ENCODE peak calls at places on chromosomes 11 and 22, in four cellular contexts. J, K, V and I are unnamed samples.
A peak's percentile ranks its signal among the peaks of the same experiment; 100 is the strongest.

GRCh38 chr22:30294066-30294465 is 4.8 kb upstream of the CASTOR1 start:
- DNase-seq in J (no peak), K (no peak), V (no peak), I (no peak)

GRCh38 chr11:2788751-2789140 is 89.0 kb upstream of the KCNQ1OT1 start:
- DNase-seq in K (no peak), V (no peak), J (no peak), I (no peak)

GRCh38 chr11:12413141-12414055 is 36.0 kb downstream of the PARVA start:
- DNase-seq in J (no peak), V (no peak), K (no peak), I (no peak)

GRCh38 chr11:132099692-132100091 is 729.3 kb downstream of the NTM start:
- DNase-seq in K (no peak), V (no peak), J (peak; percentile 48), I (no peak)

GRCh38 chr11:36191941-36192340 is 97.3 kb downstream of the COMMD9 start:
- DNase-seq in K (no peak), J (no peak), V (no peak), I (no peak)

GRCh38 chr11:95144313-95145235 is 54.9 kb downstream of the ENDOD1 start:
- DNase-seq in J (no peak), K (no peak), V (no peak), I (no peak)

GRCh38 chr11:118911880-118912741 is 13.6 kb downstream of the BCL9L start:
- DNase-seq in J (peak; percentile 78), K (no peak), V (no peak), I (no peak)

GRCh38 chr11:19437760-19438159 is 197.0 kb upstream of the E2F8 start:
- DNase-seq in J (no peak), V (no peak), K (no peak), I (no peak)

GRCh38 chr11:40445391-40445790 is 1014.1 kb downstream of the LRRC4C start:
- DNase-seq in K (no peak), V (no peak), J (peak; percentile 8), I (no peak)

GRCh38 chr11:76789443-76789719 is 6.2 kb downstream of the TSKU start:
- DNase-seq in K (no peak), V (no peak), J (no peak), I (no peak)

GRCh38 chr22:33785283-33785991 is 134.8 kb downstream of the LARGE1 start:
- DNase-seq in J (no peak), K (no peak), V (no peak), I (no peak)

GRCh38 chr11:67389477-67389876 is 2.3 kb upstream of the RAD9A start:
- DNase-seq in K (no peak), V (no peak), J (peak; percentile 66), I (no peak)